ENCODE peak calls at places on chromosomes 13 and 19, in six cellular contexts. W is H1, B is neural progenitor cell, F is mammary epithelial cell, Z is astrocyte, N is fibroblast of lung. T is an unnamed sample.
A peak's percentile ranks its signal among the peaks of the same experiment; 100 is the strongest.

GRCh38 chr19:42919757-42920079 is 2.0 kb upstream of the PSG6 start:
- DNase-seq in Z (no peak), B (no peak), F (no peak), W (no peak), N (no peak), T (no peak)

GRCh38 chr13:28475916-28476725 is 18.8 kb downstream of the FLT1 start:
- DNase-seq in W (no peak), Z (peak; percentile 89), B (no peak), N (peak; percentile 91), F (peak; percentile 53), T (no peak)

GRCh38 chr19:8366961-8367326 is 3.0 kb downstream of the ANGPTL4 start:
- DNase-seq in W (no peak), Z (peak; percentile 23), F (no peak), N (peak; percentile 32), B (no peak), T (no peak)

GRCh38 chr19:18245297-18245696 is 19.1 kb upstream of the PDE4C start:
- DNase-seq in W (no peak), B (no peak), N (no peak), Z (no peak), F (no peak), T (no peak)

GRCh38 chr13:65600702-65601101 is 1629.4 kb downstream of the PCDH9 start:
- DNase-seq in F (no peak), B (no peak), Z (peak; percentile 65), N (peak; percentile 73), W (no peak), T (no peak)

GRCh38 chr19:1590641-1591397 is 1.8 kb downstream of the MBD3 start:
- DNase-seq in N (no peak), Z (no peak), W (no peak), B (peak; percentile 54), F (no peak), T (no peak)

GRCh38 chr13:61084983-61085382 is 330.7 kb downstream of the PCDH20 start:
- DNase-seq in N (peak; percentile 69), B (no peak), W (no peak), Z (peak; percentile 65), F (no peak), T (no peak)

GRCh38 chr13:76991432-76991795 is 467 bp upstream of the CLN5 start:
- DNase-seq in B (peak; percentile 5), F (peak; percentile 13), Z (no peak), W (no peak), N (peak; percentile 8), T (no peak)

GRCh38 chr19:41323023-41323422 is 13.1 kb downstream of the CCDC97 start:
- DNase-seq in Z (peak; percentile 68), B (no peak), N (peak; percentile 77), W (no peak), F (no peak), T (no peak)

GRCh38 chr19:49924004-49924880 is 4.8 kb upstream of the ATF5 start:
- DNase-seq in N (no peak), F (no peak), Z (no peak), W (no peak), B (no peak), T (no peak)

GRCh38 chr19:49498475-49498874 is 2.2 kb downstream of the RPS11 start:
- DNase-seq in W (no peak), B (no peak), F (no peak), Z (no peak), N (no peak), T (no peak)

GRCh38 chr19:44111910-44112463 is 1.2 kb upstream of the ZNF225 start:
- DNase-seq in B (peak; percentile 84), W (peak; percentile 52), Z (peak; percentile 93), F (peak; percentile 81), N (peak; percentile 94), T (peak; percentile 11)

GRCh38 chr19:49151339-49152217 is 3.6 kb downstream of the HRC start:
- DNase-seq in W (peak; percentile 100), F (peak; percentile 84), Z (no peak), N (peak; percentile 30), B (peak; percentile 89), T (peak; percentile 88)

GRCh38 chr13:21813110-21813509 is 142.2 kb downstream of the FGF9 start:
- DNase-seq in W (no peak), Z (no peak), B (no peak), N (no peak), F (no peak), T (no peak)

GRCh38 chr13:21817878-21818277 is 147.0 kb downstream of the FGF9 start:
- DNase-seq in W (no peak), F (no peak), B (no peak), N (no peak), Z (no peak), T (no peak)

GRCh38 chr13:21812192-21812626 is 141.3 kb downstream of the FGF9 start:
- DNase-seq in N (no peak), B (peak; percentile 60), W (no peak), F (peak; percentile 2), Z (no peak), T (no peak)

GRCh38 chr13:21813844-21814243 is 143.0 kb downstream of the FGF9 start:
- DNase-seq in B (no peak), N (no peak), F (no peak), W (no peak), Z (no peak), T (no peak)
- TF ChIP-seq EZH2 in B (no peak), N (no peak), F (no peak), W (no peak), Z (no peak), T (no peak)

GRCh38 chr19:15315101-15315500 is 17.2 kb downstream of the BRD4 start:
- DNase-seq in Z (no peak), W (no peak), N (no peak), B (no peak), F (peak; percentile 70), T (peak; percentile 81)
- TF ChIP-seq CTCF in Z (no peak), W (no peak), N (no peak), B (no peak), F (no peak), T (no peak)

DNA sequence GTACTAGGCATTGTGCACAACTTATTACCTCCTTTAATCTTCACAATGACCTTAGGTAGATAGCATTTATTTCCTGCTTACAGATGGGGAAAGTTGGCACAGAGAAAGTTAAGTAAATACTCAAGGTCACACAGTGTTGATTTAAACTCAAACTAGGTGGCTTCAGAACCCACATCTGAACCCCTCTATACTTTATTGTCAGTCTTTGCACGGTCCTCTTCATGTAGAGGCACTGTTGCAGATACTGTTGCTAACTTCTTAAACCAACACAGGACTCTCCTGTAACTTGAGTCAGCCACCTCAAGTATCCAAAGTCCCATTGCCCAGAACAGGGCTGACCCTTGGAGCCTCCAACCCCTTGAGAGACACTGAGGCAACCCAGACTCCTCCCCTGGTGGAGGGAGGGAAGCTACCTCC is 48.8 kb downstream of the FRY start:
- DNase-seq in F (no peak), N (no peak), W (no peak), B (no peak), Z (no peak), T (no peak)
- H2AFZ ChIP-seq in F (no peak overlapping the region), N (no peak overlapping the region), W (no peak overlapping the region), B (no peak overlapping the region), Z (no peak overlapping the region), T (no peak overlapping the region)

DNA sequence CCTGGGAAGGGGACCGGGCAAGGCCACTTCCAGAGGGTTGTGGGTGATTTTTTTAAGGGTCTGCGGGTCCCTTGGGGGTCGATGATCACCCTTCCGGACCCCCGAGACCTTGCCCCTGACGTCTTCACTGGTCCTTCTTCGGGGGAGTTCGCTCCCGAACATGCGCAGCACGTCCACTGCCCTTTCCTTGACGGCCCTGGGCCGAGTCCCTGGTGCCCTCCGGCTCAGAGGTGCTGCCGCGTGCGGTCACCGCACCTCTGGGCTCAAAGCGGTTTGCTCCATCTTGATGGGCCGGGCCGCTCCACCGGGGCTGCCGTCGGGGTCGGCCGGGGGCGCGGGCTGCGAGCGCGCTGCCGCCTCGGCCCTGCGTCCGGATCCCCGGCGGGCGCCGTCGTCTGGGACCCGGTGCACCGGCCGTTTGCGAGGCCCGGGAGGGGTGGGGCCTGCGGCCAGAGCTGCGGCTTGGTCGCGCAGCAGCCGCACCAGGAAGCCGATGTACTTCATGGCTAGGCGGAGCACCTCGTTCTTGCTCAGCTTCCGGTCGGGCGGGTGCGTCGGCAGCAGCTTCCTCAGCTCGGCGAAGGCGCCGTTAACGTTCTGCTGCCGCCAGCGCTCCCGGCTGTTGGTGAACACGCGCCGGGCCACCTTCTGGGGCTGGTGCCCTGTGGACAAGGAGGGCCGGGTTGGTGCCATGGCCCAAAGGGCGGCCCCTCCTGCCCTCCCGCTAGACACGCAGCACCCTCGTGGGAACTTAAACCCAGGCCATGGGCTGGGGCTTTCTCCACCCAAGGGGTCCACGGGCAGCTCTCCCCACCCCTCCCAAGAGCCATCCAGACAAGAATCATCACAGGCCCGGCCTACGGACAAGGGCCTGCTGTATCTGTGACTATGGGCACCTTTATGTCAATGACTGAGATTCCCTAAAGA is 3.3 kb downstream of the LYL1 start:
- DNase-seq in W (peak; percentile 74), Z (no peak), B (peak; percentile 65), N (no peak), F (no peak), T (no peak)
- TF ChIP-seq EZH2 in W (peak; percentile 96), Z (no peak), B (peak; percentile 99), N (no peak), F (no peak), T (no peak)